ENCODE peak calls at places on chromosomes 13 and 19, in five cellular contexts. One of them, this sample, is unnamed.

GRCh38 chr19:36136975-36137686 is 2.7 kb upstream of the CAPNS1 start:
- DNase-seq in brain microvascular endothelial cell: peak; percentile 39
- DNase-seq in left lung: peak; percentile 83
- DNase-seq in dorsolateral prefrontal cortex: no peak
- DNase-seq in left ventricle myocardium inferior: peak; percentile 40
- DNase-seq in this sample: no peak

GRCh38 chr19:47111081-47111589 is 2.4 kb downstream of the ZC3H4 start:
- DNase-seq in brain microvascular endothelial cell: no peak
- DNase-seq in left lung: peak; percentile 44
- DNase-seq in dorsolateral prefrontal cortex: peak; percentile 24
- DNase-seq in left ventricle myocardium inferior: no peak
- DNase-seq in this sample: no peak

GRCh38 chr19:3104708-3104983 is 10.5 kb downstream of the GNA11 start:
- DNase-seq in left lung: no peak
- DNase-seq in left ventricle myocardium inferior: no peak
- DNase-seq in dorsolateral prefrontal cortex: no peak
- DNase-seq in brain microvascular endothelial cell: no peak
- DNase-seq in this sample: no peak

GRCh38 chr13:44810067-44810840 is 179.0 kb downstream of the NUFIP1 start:
- DNase-seq in brain microvascular endothelial cell: peak; percentile 44
- DNase-seq in left lung: no peak
- DNase-seq in left ventricle myocardium inferior: no peak
- DNase-seq in dorsolateral prefrontal cortex: no peak
- DNase-seq in this sample: no peak

GRCh38 chr13:50224534-50224933 is 209.3 kb downstream of the KCNRG start:
- DNase-seq in brain microvascular endothelial cell: peak; percentile 62
- DNase-seq in dorsolateral prefrontal cortex: no peak
- DNase-seq in left ventricle myocardium inferior: no peak
- DNase-seq in left lung: no peak
- DNase-seq in this sample: peak; percentile 25

GRCh38 chr19:18605196-18605545 is 1.4 kb downstream of the CRLF1 start:
- DNase-seq in brain microvascular endothelial cell: no peak
- DNase-seq in left ventricle myocardium inferior: no peak
- DNase-seq in dorsolateral prefrontal cortex: no peak
- DNase-seq in left lung: no peak
- DNase-seq in this sample: no peak

GRCh38 chr19:19900124-19900523 is 622 bp upstream of the ZNF93 start:
- DNase-seq in dorsolateral prefrontal cortex: no peak
- DNase-seq in left lung: no peak
- DNase-seq in left ventricle myocardium inferior: no peak
- DNase-seq in brain microvascular endothelial cell: peak; percentile 66
- DNase-seq in this sample: no peak

GRCh38 chr19:56538761-56539263 is at the start of gene ZFP28:
- DNase-seq in dorsolateral prefrontal cortex: peak; percentile 68
- DNase-seq in brain microvascular endothelial cell: no peak
- DNase-seq in left lung: peak; percentile 87
- DNase-seq in left ventricle myocardium inferior: peak; percentile 89
- DNase-seq in this sample: no peak

GRCh38 chr19:7550169-7550770 is 14.8 kb downstream of the PNPLA6 start:
- DNase-seq in brain microvascular endothelial cell: no peak
- DNase-seq in left lung: no peak
- DNase-seq in left ventricle myocardium inferior: no peak
- DNase-seq in dorsolateral prefrontal cortex: no peak
- DNase-seq in this sample: no peak

GRCh38 chr19:48755787-48756674 is 707 bp downstream of the FGF21 start:
- DNase-seq in left ventricle myocardium inferior: no peak
- DNase-seq in brain microvascular endothelial cell: no peak
- DNase-seq in dorsolateral prefrontal cortex: no peak
- DNase-seq in left lung: no peak
- DNase-seq in this sample: no peak

GRCh38 chr13:60148918-60149317 is 14.8 kb downstream of the DIAPH3 start:
- DNase-seq in brain microvascular endothelial cell: no peak
- DNase-seq in dorsolateral prefrontal cortex: no peak
- DNase-seq in left ventricle myocardium inferior: no peak
- DNase-seq in left lung: no peak
- DNase-seq in this sample: no peak

GRCh38 chr19:50694815-50695145 is 24.8 kb downstream of the SHANK1 start:
- DNase-seq in left lung: no peak
- DNase-seq in dorsolateral prefrontal cortex: no peak
- DNase-seq in left ventricle myocardium inferior: no peak
- DNase-seq in brain microvascular endothelial cell: no peak
- DNase-seq in this sample: no peak

GRCh38 chr13:94710081-94710809 is 2.1 kb downstream of the SOX21 start:
- DNase-seq in left lung: no peak
- DNase-seq in left ventricle myocardium inferior: no peak
- DNase-seq in brain microvascular endothelial cell: no peak
- DNase-seq in dorsolateral prefrontal cortex: no peak
- DNase-seq in this sample: no peak

GRCh38 chr13:43608400-43609137 is 178.2 kb downstream of the ENOX1 start:
- DNase-seq in left ventricle myocardium inferior: no peak
- DNase-seq in dorsolateral prefrontal cortex: no peak
- DNase-seq in left lung: no peak
- DNase-seq in brain microvascular endothelial cell: no peak
- DNase-seq in this sample: no peak

GRCh38 chr19:38163419-38164290 is 60.4 kb downstream of the DPF1 start:
- DNase-seq in brain microvascular endothelial cell: no peak
- DNase-seq in dorsolateral prefrontal cortex: no peak
- DNase-seq in left lung: no peak
- DNase-seq in left ventricle myocardium inferior: no peak
- DNase-seq in this sample: no peak

DNA sequence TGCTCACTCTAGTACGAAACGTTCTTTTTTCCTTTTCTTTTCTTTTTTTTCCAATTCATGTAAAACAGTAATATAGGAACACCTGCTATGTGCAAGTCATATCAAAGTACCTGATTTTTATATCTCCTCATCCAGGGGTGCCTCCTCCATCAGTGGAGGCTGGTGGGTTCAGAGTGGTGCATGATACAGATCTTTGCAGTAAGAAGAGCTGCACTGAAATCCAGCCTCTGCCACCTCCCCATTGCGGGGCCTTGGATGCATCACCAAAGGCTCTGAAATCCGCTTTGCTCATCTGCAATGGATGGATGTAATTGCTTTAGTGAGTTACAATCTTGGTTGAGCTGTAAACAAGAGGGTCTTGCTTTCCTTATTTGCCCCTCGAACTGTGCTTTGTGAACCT is 38.3 kb downstream of the GPR12 start:
- DNase-seq in dorsolateral prefrontal cortex: no peak
- DNase-seq in left lung: no peak
- DNase-seq in brain microvascular endothelial cell: no peak
- DNase-seq in left ventricle myocardium inferior: no peak
- DNase-seq in this sample: no peak
- H3K27ac ChIP-seq in dorsolateral prefrontal cortex: peak overlapping the region; percentile 57
- H3K27ac ChIP-seq in left lung: no peak overlapping the region
- H3K27ac ChIP-seq in brain microvascular endothelial cell: no peak overlapping the region
- H3K27ac ChIP-seq in left ventricle myocardium inferior: no peak overlapping the region
- H3K27ac ChIP-seq in this sample: peak overlapping the region; percentile 90

DNA sequence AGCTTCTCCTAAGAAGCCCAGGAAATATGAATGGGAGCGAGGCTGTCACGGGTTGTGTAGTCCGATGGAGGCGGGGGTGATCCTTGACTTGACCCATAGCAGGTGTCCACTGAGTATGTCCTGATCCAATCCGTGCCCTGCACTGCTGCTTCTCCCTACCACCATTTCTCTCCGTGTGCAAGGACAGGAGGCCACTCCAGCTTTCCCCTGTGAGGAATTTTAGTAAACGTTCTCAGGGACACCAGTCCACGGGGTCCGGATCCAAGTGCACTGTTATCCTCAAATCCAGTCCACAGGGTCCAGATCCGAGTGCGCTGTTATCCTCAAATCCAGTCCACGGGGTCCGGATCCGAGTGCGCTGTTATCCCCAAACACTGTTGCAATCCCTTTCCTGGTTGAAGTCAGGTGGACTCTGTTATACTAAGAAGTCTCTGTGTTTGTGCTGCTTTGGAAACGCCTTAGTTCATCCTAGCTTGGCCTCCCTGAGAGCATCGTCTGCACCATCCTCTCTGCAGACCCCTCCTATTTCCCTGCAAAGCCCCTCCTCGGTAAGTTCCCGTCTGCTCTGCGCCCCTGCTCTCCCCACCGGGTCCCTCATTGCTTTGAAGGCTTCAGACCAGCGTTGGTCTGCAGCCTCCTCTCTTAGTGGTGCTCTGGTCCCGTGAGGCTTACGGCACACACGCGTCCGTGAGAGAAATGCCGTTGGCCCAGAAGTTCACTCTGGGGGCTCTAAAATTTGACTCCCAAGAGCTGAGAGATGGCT is 303.5 kb downstream of the TEX29 start:
- DNase-seq in left ventricle myocardium inferior: no peak
- DNase-seq in dorsolateral prefrontal cortex: no peak
- DNase-seq in brain microvascular endothelial cell: no peak
- DNase-seq in left lung: no peak
- DNase-seq in this sample: no peak
- H3K27ac ChIP-seq in left ventricle myocardium inferior: no peak overlapping the region
- H3K27ac ChIP-seq in dorsolateral prefrontal cortex: no peak overlapping the region
- H3K27ac ChIP-seq in brain microvascular endothelial cell: no peak overlapping the region
- H3K27ac ChIP-seq in left lung: no peak overlapping the region
- H3K27ac ChIP-seq in this sample: no peak overlapping the region

GRCh38 chr13:72194531-72194930 is 327.5 kb upstream of the DACH1 start:
- DNase-seq in dorsolateral prefrontal cortex: no peak
- DNase-seq in left lung: no peak
- DNase-seq in left ventricle myocardium inferior: no peak
- DNase-seq in brain microvascular endothelial cell: no peak
- DNase-seq in this sample: no peak
- H3K27ac ChIP-seq in dorsolateral prefrontal cortex: no peak overlapping the region
- H3K27ac ChIP-seq in left lung: no peak overlapping the region
- H3K27ac ChIP-seq in left ventricle myocardium inferior: no peak overlapping the region
- H3K27ac ChIP-seq in brain microvascular endothelial cell: no peak overlapping the region
- H3K27ac ChIP-seq in this sample: no peak overlapping the region

DNA sequence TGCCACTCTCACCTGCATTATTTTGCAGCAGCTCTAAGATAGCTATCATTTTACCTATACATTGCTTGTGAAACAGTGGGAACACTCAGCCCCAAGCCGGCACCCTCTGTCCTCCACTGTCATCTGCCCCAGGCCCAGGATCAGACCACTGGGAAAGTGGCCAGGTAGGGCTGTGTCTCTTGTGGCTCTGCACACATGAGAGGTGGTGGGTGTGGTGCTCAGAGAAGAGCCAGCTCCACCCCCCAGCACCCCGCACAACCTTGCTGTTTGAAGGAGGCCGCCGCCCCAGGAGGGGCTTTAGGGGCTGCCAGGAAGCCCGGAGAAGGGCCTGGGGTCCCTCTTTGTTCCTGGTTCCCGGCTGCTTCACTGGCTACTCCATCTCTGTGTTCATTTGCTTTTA is 26.6 kb downstream of the PPP1R37 start:
- DNase-seq in left lung: no peak
- DNase-seq in left ventricle myocardium inferior: no peak
- DNase-seq in dorsolateral prefrontal cortex: no peak
- DNase-seq in brain microvascular endothelial cell: no peak
- DNase-seq in this sample: no peak
- H3K27ac ChIP-seq in left lung: no peak overlapping the region
- H3K27ac ChIP-seq in left ventricle myocardium inferior: no peak overlapping the region
- H3K27ac ChIP-seq in dorsolateral prefrontal cortex: no peak overlapping the region
- H3K27ac ChIP-seq in brain microvascular endothelial cell: no peak overlapping the region
- H3K27ac ChIP-seq in this sample: no peak overlapping the region

DNA sequence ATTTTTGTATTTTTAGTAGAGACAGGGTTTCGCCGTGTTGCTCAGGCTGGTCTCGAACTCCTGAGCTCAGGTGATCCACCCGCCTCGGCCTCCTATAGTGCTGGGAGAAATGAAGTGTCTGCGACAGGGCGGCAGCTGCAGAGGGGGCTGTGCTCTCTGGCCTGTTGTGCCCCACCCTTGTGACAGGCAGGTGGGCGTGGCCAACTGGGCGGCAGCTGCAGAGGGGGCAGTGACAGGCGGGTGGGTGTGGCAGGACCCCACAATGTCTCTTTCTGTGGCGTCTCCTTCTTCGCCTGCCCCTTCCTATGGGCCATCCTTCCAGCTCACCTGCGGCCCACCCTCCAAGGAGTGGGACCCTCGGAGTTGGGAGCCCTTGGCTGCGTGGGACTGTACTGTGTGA is 11.8 kb downstream of the STK11 start:
- DNase-seq in left lung: no peak
- DNase-seq in left ventricle myocardium inferior: no peak
- DNase-seq in brain microvascular endothelial cell: no peak
- DNase-seq in dorsolateral prefrontal cortex: no peak
- DNase-seq in this sample: no peak
- H3K27ac ChIP-seq in left lung: no peak overlapping the region
- H3K27ac ChIP-seq in left ventricle myocardium inferior: peak overlapping the region; percentile 94
- H3K27ac ChIP-seq in brain microvascular endothelial cell: no peak overlapping the region
- H3K27ac ChIP-seq in dorsolateral prefrontal cortex: peak overlapping the region; percentile 80
- H3K27ac ChIP-seq in this sample: no peak overlapping the region

DNA sequence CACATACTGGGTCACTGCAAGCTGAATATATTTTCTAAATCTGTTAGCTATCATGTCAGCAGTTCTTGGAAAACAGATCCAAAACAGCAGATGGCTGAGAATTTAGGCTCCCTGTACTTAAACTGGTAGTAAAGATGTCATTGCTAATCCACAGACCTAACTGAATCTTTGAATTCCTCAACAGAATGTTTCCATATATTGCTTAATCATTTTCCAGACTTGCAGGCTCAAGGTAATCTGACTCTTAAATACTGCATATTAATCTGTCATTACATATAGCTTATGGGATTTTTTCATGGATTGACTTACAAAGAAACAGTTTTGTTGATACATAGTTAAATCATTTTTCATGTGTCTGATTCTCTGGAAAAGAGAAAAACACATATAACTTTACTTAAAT is 639.1 kb upstream of the KLHL1 start:
- DNase-seq in left lung: no peak
- DNase-seq in brain microvascular endothelial cell: no peak
- DNase-seq in dorsolateral prefrontal cortex: no peak
- DNase-seq in left ventricle myocardium inferior: no peak
- DNase-seq in this sample: no peak
- H3K27ac ChIP-seq in left lung: no peak overlapping the region
- H3K27ac ChIP-seq in brain microvascular endothelial cell: no peak overlapping the region
- H3K27ac ChIP-seq in dorsolateral prefrontal cortex: no peak overlapping the region
- H3K27ac ChIP-seq in left ventricle myocardium inferior: no peak overlapping the region
- H3K27ac ChIP-seq in this sample: no peak overlapping the region

DNA sequence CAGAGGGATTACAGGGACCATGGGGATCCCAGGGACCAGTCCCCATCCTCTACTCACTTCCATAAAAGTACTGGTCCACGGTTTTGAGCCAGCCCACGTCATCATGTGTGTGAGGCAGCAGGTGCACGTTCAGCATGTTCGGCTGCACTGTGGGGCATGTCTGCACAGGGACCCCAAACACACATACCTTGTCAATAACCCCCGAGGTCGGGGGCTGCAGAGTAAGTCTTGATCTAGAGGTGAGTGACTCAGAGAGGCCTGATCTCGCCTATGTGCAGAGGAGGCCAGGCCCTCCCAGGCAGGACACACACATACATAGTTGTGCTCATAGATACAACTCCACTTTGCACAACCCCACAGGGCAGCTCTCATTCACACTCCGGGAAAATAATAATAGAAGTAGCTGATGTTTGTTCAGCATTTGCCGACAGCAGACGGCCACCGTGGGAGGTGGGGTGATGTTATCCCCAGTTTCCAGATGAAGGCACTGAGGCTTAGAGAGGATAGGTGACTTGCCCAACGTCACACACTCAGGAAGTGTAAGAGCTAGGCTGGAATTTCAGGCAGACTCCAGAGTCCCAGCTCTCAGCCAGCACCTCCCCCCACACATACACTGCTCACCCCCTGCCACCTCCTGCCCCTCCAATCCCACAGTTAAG is 767 bp downstream of the MAN2B1 start:
- DNase-seq in dorsolateral prefrontal cortex: no peak
- DNase-seq in left ventricle myocardium inferior: no peak
- DNase-seq in brain microvascular endothelial cell: no peak
- DNase-seq in left lung: no peak
- DNase-seq in this sample: no peak
- H3K27ac ChIP-seq in dorsolateral prefrontal cortex: peak overlapping the region; percentile 89
- H3K27ac ChIP-seq in left ventricle myocardium inferior: peak overlapping the region; percentile 83
- H3K27ac ChIP-seq in brain microvascular endothelial cell: no peak overlapping the region
- H3K27ac ChIP-seq in left lung: no peak overlapping the region
- H3K27ac ChIP-seq in this sample: no peak overlapping the region